ENCODE peak calls at places on chromosomes 16 and 17, in eight cellular contexts. One of them, this sample, is unnamed.
A peak's percentile ranks its signal among the peaks of the same experiment; 100 is the strongest.

GRCh38 chr17:3993493-3994220 is 29.4 kb upstream of the ATP2A3 start:
- DNase-seq in uterus: no peak
- DNase-seq in stimulated activated CD4-positive, alpha-beta T cell treated with anti-CD3 and anti-CD28 coated beads, Interleukin-1b, Interleukin-23, amount 100 ng/mL, for 1 hour: no peak
- DNase-seq in CD4-positive, CD25-positive, alpha-beta regulatory T cell: no peak
- DNase-seq in fibroblast of the conjunctiva: no peak
- DNase-seq in AG20443: no peak
- DNase-seq in effector memory CD8-positive, alpha-beta T cell: no peak
- DNase-seq in lung: no peak
- DNase-seq in this sample: no peak

GRCh38 chr17:65441053-65441635 is 120.3 kb downstream of the AXIN2 start:
- DNase-seq in uterus: no peak
- DNase-seq in stimulated activated CD4-positive, alpha-beta T cell treated with anti-CD3 and anti-CD28 coated beads, Interleukin-1b, Interleukin-23, amount 100 ng/mL, for 1 hour: no peak
- DNase-seq in CD4-positive, CD25-positive, alpha-beta regulatory T cell: no peak
- DNase-seq in fibroblast of the conjunctiva: no peak
- DNase-seq in AG20443: no peak
- DNase-seq in effector memory CD8-positive, alpha-beta T cell: no peak
- DNase-seq in lung: no peak
- DNase-seq in this sample: no peak

GRCh38 chr16:89637379-89637778 is 20.1 kb downstream of the CHMP1A start:
- DNase-seq in uterus: no peak
- DNase-seq in stimulated activated CD4-positive, alpha-beta T cell treated with anti-CD3 and anti-CD28 coated beads, Interleukin-1b, Interleukin-23, amount 100 ng/mL, for 1 hour: no peak
- DNase-seq in CD4-positive, CD25-positive, alpha-beta regulatory T cell: no peak
- DNase-seq in fibroblast of the conjunctiva: no peak
- DNase-seq in AG20443: no peak
- DNase-seq in effector memory CD8-positive, alpha-beta T cell: no peak
- DNase-seq in lung: no peak
- DNase-seq in this sample: no peak

GRCh38 chr16:29852654-29853053 is 10.4 kb downstream of the CDIPT start:
- DNase-seq in uterus: no peak
- DNase-seq in stimulated activated CD4-positive, alpha-beta T cell treated with anti-CD3 and anti-CD28 coated beads, Interleukin-1b, Interleukin-23, amount 100 ng/mL, for 1 hour: no peak
- DNase-seq in CD4-positive, CD25-positive, alpha-beta regulatory T cell: no peak
- DNase-seq in fibroblast of the conjunctiva: peak; percentile 48
- DNase-seq in AG20443: peak; percentile 58
- DNase-seq in effector memory CD8-positive, alpha-beta T cell: no peak
- DNase-seq in lung: no peak
- DNase-seq in this sample: no peak

GRCh38 chr16:1763521-1764511 is 7.5 kb downstream of the NME3 start:
- DNase-seq in uterus: no peak
- DNase-seq in stimulated activated CD4-positive, alpha-beta T cell treated with anti-CD3 and anti-CD28 coated beads, Interleukin-1b, Interleukin-23, amount 100 ng/mL, for 1 hour: no peak
- DNase-seq in CD4-positive, CD25-positive, alpha-beta regulatory T cell: no peak
- DNase-seq in fibroblast of the conjunctiva: no peak
- DNase-seq in AG20443: no peak
- DNase-seq in effector memory CD8-positive, alpha-beta T cell: no peak
- DNase-seq in lung: no peak
- DNase-seq in this sample: no peak

GRCh38 chr17:42670199-42670924 is 6.4 kb downstream of the PLEKHH3 start:
- DNase-seq in uterus: peak; percentile 20
- DNase-seq in stimulated activated CD4-positive, alpha-beta T cell treated with anti-CD3 and anti-CD28 coated beads, Interleukin-1b, Interleukin-23, amount 100 ng/mL, for 1 hour: no peak
- DNase-seq in CD4-positive, CD25-positive, alpha-beta regulatory T cell: peak; percentile 55
- DNase-seq in fibroblast of the conjunctiva: no peak
- DNase-seq in AG20443: no peak
- DNase-seq in effector memory CD8-positive, alpha-beta T cell: no peak
- DNase-seq in lung: no peak
- DNase-seq in this sample: no peak

GRCh38 chr16:87895641-87896141 is 26.4 kb upstream of the SLC7A5 start:
- DNase-seq in uterus: no peak
- DNase-seq in stimulated activated CD4-positive, alpha-beta T cell treated with anti-CD3 and anti-CD28 coated beads, Interleukin-1b, Interleukin-23, amount 100 ng/mL, for 1 hour: peak; percentile 42
- DNase-seq in CD4-positive, CD25-positive, alpha-beta regulatory T cell: peak; percentile 89
- DNase-seq in fibroblast of the conjunctiva: no peak
- DNase-seq in AG20443: peak; percentile 43
- DNase-seq in effector memory CD8-positive, alpha-beta T cell: peak; percentile 55
- DNase-seq in lung: no peak
- DNase-seq in this sample: no peak

GRCh38 chr17:80166446-80166845 is 3.4 kb upstream of the CARD14 start:
- DNase-seq in uterus: no peak
- DNase-seq in stimulated activated CD4-positive, alpha-beta T cell treated with anti-CD3 and anti-CD28 coated beads, Interleukin-1b, Interleukin-23, amount 100 ng/mL, for 1 hour: no peak
- DNase-seq in CD4-positive, CD25-positive, alpha-beta regulatory T cell: no peak
- DNase-seq in fibroblast of the conjunctiva: no peak
- DNase-seq in AG20443: peak; percentile 3
- DNase-seq in effector memory CD8-positive, alpha-beta T cell: no peak
- DNase-seq in lung: no peak
- DNase-seq in this sample: no peak

GRCh38 chr17:71084219-71084618 is 914.9 kb downstream of the KCNJ2 start:
- DNase-seq in uterus: no peak
- DNase-seq in stimulated activated CD4-positive, alpha-beta T cell treated with anti-CD3 and anti-CD28 coated beads, Interleukin-1b, Interleukin-23, amount 100 ng/mL, for 1 hour: no peak
- DNase-seq in CD4-positive, CD25-positive, alpha-beta regulatory T cell: no peak
- DNase-seq in fibroblast of the conjunctiva: no peak
- DNase-seq in AG20443: peak; percentile 27
- DNase-seq in effector memory CD8-positive, alpha-beta T cell: no peak
- DNase-seq in lung: peak; percentile 35
- DNase-seq in this sample: no peak

GRCh38 chr17:40331743-40332641 is 23.0 kb downstream of the RARA start:
- DNase-seq in uterus: peak; percentile 93
- DNase-seq in stimulated activated CD4-positive, alpha-beta T cell treated with anti-CD3 and anti-CD28 coated beads, Interleukin-1b, Interleukin-23, amount 100 ng/mL, for 1 hour: no peak
- DNase-seq in CD4-positive, CD25-positive, alpha-beta regulatory T cell: no peak
- DNase-seq in fibroblast of the conjunctiva: peak; percentile 80
- DNase-seq in AG20443: peak; percentile 80
- DNase-seq in effector memory CD8-positive, alpha-beta T cell: no peak
- DNase-seq in lung: peak; percentile 87
- DNase-seq in this sample: no peak

GRCh38 chr17:29155966-29156338 is 24.2 kb downstream of the MYO18A start:
- DNase-seq in uterus: no peak
- DNase-seq in stimulated activated CD4-positive, alpha-beta T cell treated with anti-CD3 and anti-CD28 coated beads, Interleukin-1b, Interleukin-23, amount 100 ng/mL, for 1 hour: no peak
- DNase-seq in CD4-positive, CD25-positive, alpha-beta regulatory T cell: no peak
- DNase-seq in fibroblast of the conjunctiva: no peak
- DNase-seq in AG20443: peak; percentile 23
- DNase-seq in effector memory CD8-positive, alpha-beta T cell: no peak
- DNase-seq in lung: no peak
- DNase-seq in this sample: no peak

This sample was measured in smooth muscle cell of the brain vasculature.